ENCODE peak calls at places on chromosome 14, in nine cellular contexts. L is neural progenitor cell; C is hepatocyte; M is PC-3; U is naive thymus-derived CD4-positive, alpha-beta T cell; A is ovary; B is stomach; Z is thoracic aorta; P is CD8-positive, alpha-beta memory T cell. V is an unnamed sample.
A peak's percentile ranks its signal among the peaks of the same experiment; 100 is the strongest.

GRCh38 chr14:25537846-25538455 is 488.0 kb upstream of the STXBP6 start:
- DNase-seq in C (peak; percentile 68), P (no peak), L (peak; percentile 66), Z (no peak), B (peak; percentile 44), M (peak; percentile 29), A (no peak), U (no peak), V (no peak)

GRCh38 chr14:101980700-101981099 is 16.3 kb downstream of the DYNC1H1 start:
- DNase-seq in C (peak; percentile 73), P (no peak), L (no peak), A (no peak), M (peak; percentile 98), B (peak; percentile 73), U (no peak), Z (peak; percentile 80), V (peak; percentile 92)

GRCh38 chr14:79294506-79294905 is 916.8 kb downstream of the DIO2 start:
- DNase-seq in U (no peak), L (no peak), P (no peak), B (no peak), A (no peak), Z (no peak), M (peak; percentile 36), C (no peak), V (no peak)

GRCh38 chr14:25375639-25376038 is 325.7 kb upstream of the STXBP6 start:
- DNase-seq in P (no peak), C (no peak), Z (no peak), M (no peak), U (no peak), B (no peak), L (no peak), A (no peak), V (no peak)

GRCh38 chr14:104650057-104650980 is 39.1 kb upstream of the INF2 start:
- DNase-seq in P (peak; percentile 53), M (peak; percentile 59), Z (no peak), U (peak; percentile 58), A (peak; percentile 70), C (peak; percentile 86), B (peak; percentile 69), L (peak; percentile 86), V (peak; percentile 11)

GRCh38 chr14:95200404-95200803 is 43.1 kb upstream of the DICER1 start:
- DNase-seq in L (no peak), P (no peak), C (no peak), U (no peak), Z (no peak), A (no peak), B (no peak), M (no peak), V (no peak)

GRCh38 chr14:78142994-78143393 is 27.2 kb upstream of the NRXN3 start:
- DNase-seq in U (no peak), C (no peak), P (no peak), B (no peak), M (no peak), A (no peak), Z (no peak), L (no peak), V (no peak)

GRCh38 chr14:68626386-68626785 is 166.5 kb downstream of the ZFP36L1 start:
- DNase-seq in L (no peak), C (no peak), A (no peak), B (no peak), Z (no peak), U (no peak), M (no peak), P (no peak), V (no peak)

GRCh38 chr14:83164016-83164415 is 1630.4 kb upstream of the SEL1L start:
- DNase-seq in M (peak; percentile 52), Z (no peak), U (no peak), B (no peak), P (no peak), L (no peak), A (no peak), C (peak; percentile 12), V (peak; percentile 57)

GRCh38 chr14:92686763-92687427 is 61.5 kb downstream of the LGMN start:
- DNase-seq in A (peak; percentile 79), U (peak; percentile 80), B (peak; percentile 86), M (peak; percentile 74), L (peak; percentile 92), P (peak; percentile 44), Z (no peak), C (peak; percentile 86), V (peak; percentile 51)

GRCh38 chr14:25461780-25462179 is 411.8 kb upstream of the STXBP6 start:
- DNase-seq in L (no peak), M (no peak), A (no peak), B (no peak), P (no peak), C (no peak), U (no peak), Z (no peak), V (no peak)

GRCh38 chr14:68507544-68508081 is 285.3 kb downstream of the ZFP36L1 start:
- DNase-seq in P (peak; percentile 49), M (no peak), Z (no peak), L (no peak), B (no peak), U (no peak), C (no peak), A (no peak), V (no peak)

GRCh38 chr14:48690349-48690748 is 895.8 kb downstream of the RPS29 start:
- DNase-seq in P (no peak), U (no peak), L (peak; percentile 13), B (no peak), A (no peak), M (peak; percentile 48), C (no peak), Z (no peak), V (no peak)

GRCh38 chr14:26113930-26114329 is 483.9 kb downstream of the NOVA1 start:
- DNase-seq in C (no peak), U (no peak), A (no peak), L (no peak), Z (no peak), P (no peak), B (no peak), M (no peak), V (no peak)

GRCh38 chr14:93536945-93537344 is 106.2 kb downstream of the UNC79 start:
- DNase-seq in U (no peak), Z (no peak), C (peak; percentile 7), M (peak; percentile 36), B (no peak), A (no peak), P (no peak), L (peak; percentile 68), V (no peak)

GRCh38 chr14:71967709-71968108 is 35.5 kb downstream of the RGS6 start:
- DNase-seq in A (no peak), Z (no peak), M (no peak), U (no peak), C (no peak), B (no peak), P (no peak), L (no peak), V (no peak)

GRCh38 chr14:102183922-102184677 is 44.4 kb downstream of the WDR20 start:
- DNase-seq in L (peak; percentile 19), B (no peak), M (no peak), A (no peak), Z (no peak), U (no peak), C (no peak), P (no peak), V (no peak)

GRCh38 chr14:23306412-23307145 is at the start of gene BCL2L2:
- DNase-seq in L (peak; percentile 96), Z (peak; percentile 77), M (peak; percentile 87), C (peak; percentile 96), B (peak; percentile 92), U (no peak), P (no peak), A (peak; percentile 94), V (peak; percentile 87)
- H3K4me3 ChIP-seq in L (peak within 1 kb of the TSS; percentile 74), Z (peak within 1 kb of the TSS; percentile 82), M (peak within 1 kb of the TSS; percentile 86), C (peak within 1 kb of the TSS; percentile 88), B (peak within 1 kb of the TSS; percentile 72), U (no peak within 1 kb of the TSS), P (no peak within 1 kb of the TSS), A (peak within 1 kb of the TSS; percentile 67), V (peak within 1 kb of the TSS; percentile 92)

DNA sequence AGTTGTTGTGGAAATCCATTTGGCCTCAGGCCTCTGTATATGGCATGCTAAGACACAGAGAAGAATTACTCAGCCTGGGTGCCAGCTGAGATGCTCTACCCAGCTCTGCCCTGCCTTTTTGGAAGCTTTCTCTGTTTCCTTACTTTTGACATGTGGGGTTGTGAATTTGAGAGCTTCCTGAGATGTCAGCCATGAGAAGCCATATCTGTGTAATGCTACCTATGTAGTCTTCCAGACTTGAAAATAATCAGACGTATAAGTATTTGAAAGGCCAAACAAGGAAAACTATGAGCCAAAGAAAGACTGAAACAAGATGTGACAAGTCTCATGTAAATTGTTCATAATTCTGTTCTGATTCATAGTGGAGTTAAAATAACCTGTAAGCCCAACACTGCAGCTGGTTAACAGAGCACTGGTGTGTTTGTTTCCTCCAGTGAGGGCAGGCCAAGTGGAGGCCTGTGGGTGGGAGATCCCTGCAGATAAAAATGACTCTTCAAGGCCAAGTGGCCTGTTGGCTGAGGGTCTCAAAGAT is 93.9 kb downstream of the TMX1 start:
- DNase-seq in L (no peak), M (no peak), U (no peak), A (no peak), P (no peak), C (no peak), B (no peak), Z (no peak), V (no peak)
- H3K27ac ChIP-seq in L (no peak overlapping the region), M (no peak overlapping the region), U (no peak overlapping the region), A (peak overlapping the region; percentile 3), P (no peak overlapping the region), C (no peak overlapping the region), B (peak overlapping the region; percentile 56), Z (peak overlapping the region; percentile 45), V (no peak overlapping the region)

GRCh38 chr14:91506226-91506625 is 3.9 kb downstream of the PPP4R3A start:
- DNase-seq in B (no peak), Z (no peak), L (no peak), A (no peak), M (no peak), P (no peak), C (no peak), U (no peak), V (no peak)
- H3K4me3 ChIP-seq in B (peak overlapping the region; percentile 26), Z (peak overlapping the region; percentile 31), L (no peak overlapping the region), A (no peak overlapping the region), M (peak overlapping the region; percentile 13), P (no peak overlapping the region), C (no peak overlapping the region), U (no peak overlapping the region), V (no peak overlapping the region)

GRCh38 chr14:99531221-99532096 is 50.2 kb downstream of the CCNK start:
- DNase-seq in Z (no peak), U (no peak), A (no peak), M (no peak), P (no peak), B (no peak), L (peak; percentile 78), C (no peak), V (peak; percentile 36)
- H3K27ac ChIP-seq in Z (no peak overlapping the region), U (no peak overlapping the region), A (peak overlapping the region; percentile 14), M (no peak overlapping the region), P (no peak overlapping the region), B (no peak overlapping the region), L (peak overlapping the region; percentile 67), C (peak overlapping the region; percentile 66), V (peak overlapping the region; percentile 1)

DNA sequence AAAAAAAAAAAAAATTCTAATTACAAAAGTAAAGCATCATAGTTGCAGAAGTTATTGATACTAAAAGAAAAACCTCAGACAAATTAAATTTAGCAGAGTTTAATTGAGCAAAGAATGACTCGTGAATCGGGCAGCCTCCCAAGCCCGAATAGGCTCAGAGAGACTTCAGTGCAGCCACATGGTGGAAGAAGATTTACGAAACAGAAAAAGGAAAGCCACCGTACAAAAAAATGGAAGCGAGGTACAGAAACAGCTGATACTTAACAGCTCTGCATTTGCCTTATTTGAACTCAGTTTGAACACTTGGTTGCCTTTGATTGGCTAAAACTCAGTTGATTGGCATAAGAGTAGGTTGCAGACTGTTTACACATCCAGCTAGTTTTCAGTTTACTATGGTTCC is 12.9 kb downstream of the TTC9 start:
- DNase-seq in A (no peak), P (no peak), Z (no peak), L (no peak), B (no peak), M (peak; percentile 45), C (no peak), U (no peak), V (no peak)
- H3K4me3 ChIP-seq in A (no peak overlapping the region), P (peak overlapping the region; percentile 57), Z (no peak overlapping the region), L (no peak overlapping the region), B (no peak overlapping the region), M (no peak overlapping the region), C (no peak overlapping the region), U (peak overlapping the region; percentile 43), V (no peak overlapping the region)

V was measured in brain microvascular endothelial cell.